ENCODE peak calls at places on chromosomes 1 and 21, in ten cellular contexts. J, B, U, L, W, X, M, Q, C and V are unnamed samples. For H3K4me1 and H3K27me3, the result is how much of the 10 kb centered on the place peaks cover.

GRCh38 chr1:21332691-21333449 is 42.6 kb upstream of the ECE1 start:
- DNase-seq in C (no peak), L (no peak), U (no peak), B (no peak), J (no peak), Q (no peak), W (no peak), M (no peak), X (no peak), V (no peak)

GRCh38 chr1:180343931-180344406 is 113.9 kb downstream of the LHX4 start:
- DNase-seq in M (no peak), W (no peak), Q (no peak), B (no peak), L (peak), J (no peak), C (peak), X (no peak), U (no peak), V (no peak)

GRCh38 chr21:32483293-32483595 is 70.7 kb downstream of the EVA1C start:
- DNase-seq in U (no peak), X (no peak), W (peak), M (no peak), Q (no peak), L (no peak), C (no peak), B (no peak), J (no peak), V (no peak)

GRCh38 chr1:24965571-24965930 is 35.5 kb upstream of the RUNX3 start:
- DNase-seq in X (no peak), B (no peak), U (no peak), W (no peak), L (no peak), C (no peak), Q (no peak), M (no peak), J (no peak), V (no peak)

GRCh38 chr1:55815745-55816455 is 600.7 kb upstream of the USP24 start:
- DNase-seq in L (no peak), C (no peak), W (no peak), U (no peak), M (no peak), Q (no peak), J (no peak), B (no peak), X (no peak), V (no peak)

GRCh38 chr1:219416598-219417238 is 196.2 kb downstream of the ZC3H11B start:
- DNase-seq in X (peak), W (no peak), U (peak), B (peak), C (peak), M (no peak), J (no peak), L (peak), Q (peak), V (no peak)

GRCh38 chr1:179591592-179592580 is at the start of gene TDRD5:
- DNase-seq in C (peak), J (no peak), X (no peak), U (no peak), W (peak), B (peak), L (no peak), Q (no peak), M (no peak), V (no peak)

GRCh38 chr1:10818262-10819197 is 22.1 kb upstream of the CASZ1 start:
- DNase-seq in B (no peak), L (no peak), C (peak), U (no peak), J (no peak), W (peak), Q (no peak), M (peak), X (no peak), V (no peak)

GRCh38 chr1:179143332-179143731 is 61.5 kb downstream of the TOR3A start:
- DNase-seq in U (no peak), W (no peak), M (no peak), L (no peak), X (no peak), J (no peak), B (no peak), Q (peak), C (no peak), V (no peak)

GRCh38 chr1:226209307-226210059 is 14.0 kb upstream of the MIXL1 start:
- DNase-seq in X (no peak), W (no peak), Q (no peak), L (no peak), J (no peak), C (no peak), B (no peak), M (no peak), U (no peak), V (no peak)

GRCh38 chr1:23126200-23126599 is 42.5 kb downstream of the LUZP1 start:
- DNase-seq in C (no peak), J (no peak), W (no peak), L (no peak), M (no peak), X (no peak), U (no peak), Q (no peak), B (no peak), V (no peak)
- H3K4me1 ChIP-seq in C (under half), J (half or more), W (under half), L (under half), M (half or more), X (under half), U (under half), Q (under half), B (under half), V (under half)

GRCh38 chr1:6445062-6445763 is 20.6 kb downstream of the ESPN start:
- DNase-seq in C (peak), X (no peak), J (no peak), B (peak), W (no peak), U (peak), Q (peak), L (no peak), M (peak), V (no peak)

GRCh38 chr1:6440198-6441126 is 15.9 kb downstream of the ESPN start:
- DNase-seq in W (peak), B (peak), Q (peak), U (peak), L (no peak), J (no peak), X (no peak), M (no peak), C (peak), V (peak)

GRCh38 chr1:6444377-6444776 is 19.8 kb downstream of the ESPN start:
- DNase-seq in C (no peak), W (no peak), X (no peak), U (no peak), J (no peak), M (no peak), B (no peak), Q (no peak), L (no peak), V (no peak)

GRCh38 chr1:6441586-6441985 is 17.0 kb downstream of the ESPN start:
- DNase-seq in L (no peak), Q (no peak), U (no peak), B (no peak), C (no peak), J (no peak), W (no peak), M (no peak), X (no peak), V (no peak)

GRCh38 chr1:6443339-6444115 is 19.0 kb downstream of the ESPN start:
- DNase-seq in Q (no peak), J (no peak), C (no peak), M (no peak), U (no peak), L (no peak), W (no peak), B (no peak), X (no peak), V (no peak)
- H3K27me3 ChIP-seq in Q (under half), J (under half), C (under half), M (half or more), U (under half), L (under half), W (half or more), B (under half), X (under half), V (under half)

GRCh38 chr1:58814251-58815068 is 30.6 kb upstream of the JUN start:
- DNase-seq in C (peak), X (peak), W (peak), L (peak), Q (no peak), J (no peak), U (no peak), M (peak), B (peak), V (no peak)
- H3K4me1 ChIP-seq in C (under half), X (under half), W (half or more), L (under half), Q (half or more), J (under half), U (under half), M (half or more), B (under half), V (under half)

GRCh38 chr1:18649713-18650370 is 19.2 kb downstream of the PAX7 start:
- DNase-seq in W (no peak), C (no peak), X (no peak), Q (no peak), M (no peak), U (no peak), B (peak), J (no peak), L (no peak), V (no peak)
- H3K27me3 ChIP-seq in W (half or more), C (under half), X (under half), Q (under half), M (half or more), U (under half), B (half or more), J (under half), L (under half), V (under half)

GRCh38 chr1:110339427-110340206 is 440 bp downstream of the RBM15 start:
- DNase-seq in U (peak), L (peak), J (peak), M (peak), C (peak), B (no peak), W (peak), Q (no peak), X (no peak), V (peak)
- H3K4me1 ChIP-seq in U (half or more), L (under half), J (half or more), M (half or more), C (under half), B (under half), W (half or more), Q (half or more), X (under half), V (under half)

DNA sequence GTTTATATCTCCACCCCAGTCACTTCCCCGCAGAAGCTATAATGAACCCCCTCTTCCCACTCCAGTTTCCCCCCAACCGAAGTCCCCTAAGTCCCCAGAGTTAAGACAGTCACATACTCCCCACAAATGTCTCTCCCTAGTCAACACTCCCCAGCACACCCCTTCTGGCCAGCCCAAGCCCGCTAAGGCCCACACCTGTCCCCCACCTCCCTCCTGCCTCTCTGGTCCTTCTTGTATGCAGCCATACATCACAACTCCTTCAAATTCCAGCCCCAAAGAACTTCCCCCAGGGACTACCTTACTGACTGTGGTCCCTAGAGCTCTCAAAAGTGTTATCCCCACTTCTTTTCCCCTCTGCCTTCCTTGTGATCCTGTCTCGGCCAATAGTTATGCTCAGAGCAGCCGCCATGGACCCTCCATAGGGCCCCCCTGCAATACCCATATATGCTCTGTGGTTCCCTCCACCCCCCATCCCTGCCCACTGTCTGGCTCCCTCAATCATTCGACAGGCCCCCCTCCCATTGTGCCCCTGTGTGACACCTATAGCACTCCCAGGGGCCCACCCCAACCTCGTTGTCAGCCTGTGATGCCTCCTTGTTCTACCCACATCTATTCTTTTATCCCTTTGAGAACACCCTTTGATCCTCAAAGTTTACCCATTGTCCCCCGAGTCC is 2.2 kb downstream of the NSUN4 start:
- DNase-seq in M (no peak), U (no peak), Q (no peak), W (no peak), X (no peak), L (no peak), J (no peak), B (no peak), C (no peak), V (no peak)
- H3K27me3 ChIP-seq in M (under half), U (under half), Q (under half), W (under half), X (under half), L (under half), J (under half), B (under half), C (under half), V (under half)

GRCh38 chr1:153610334-153611023 is 2.5 kb downstream of the S100A16 start:
- DNase-seq in L (no peak), C (no peak), W (no peak), B (no peak), Q (no peak), U (no peak), X (no peak), M (no peak), J (no peak), V (no peak)

GRCh38 chr1:153611024-153611352 is 1.9 kb downstream of the S100A16 start:
- DNase-seq in B (no peak), U (no peak), Q (no peak), C (no peak), W (no peak), X (no peak), M (no peak), J (no peak), L (no peak), V (no peak)

GRCh38 chr1:153612755-153613331 is at the start of gene S100A16:
- DNase-seq in L (peak), Q (no peak), J (peak), X (peak), B (peak), W (peak), U (no peak), M (peak), C (peak), V (no peak)

GRCh38 chr1:153612111-153612754 is 704 bp downstream of the S100A16 start:
- DNase-seq in Q (no peak), U (no peak), B (no peak), L (no peak), M (no peak), J (no peak), W (no peak), C (no peak), X (no peak), V (no peak)

DNA sequence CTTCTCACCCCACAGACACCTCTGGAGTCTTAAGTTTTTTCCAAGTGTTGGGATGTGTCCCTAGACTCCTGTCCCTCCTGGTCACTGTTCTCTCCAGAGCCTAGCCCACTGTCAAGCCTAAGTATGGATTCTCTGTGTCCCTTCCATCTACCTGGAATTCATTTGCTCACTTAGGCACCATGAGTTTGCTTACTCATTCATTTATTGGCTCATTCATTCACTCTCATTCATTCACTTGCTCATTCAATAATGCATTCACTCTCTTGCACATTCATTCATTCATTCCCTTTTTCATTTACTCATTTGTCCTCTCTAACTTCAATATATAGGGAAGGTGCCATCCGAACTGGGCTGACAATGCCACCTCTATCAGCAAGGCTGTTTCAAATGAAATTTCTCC is 1.6 kb downstream of the S100A16 start:
- DNase-seq in Q (no peak), W (no peak), M (no peak), J (no peak), L (no peak), C (no peak), U (no peak), X (no peak), B (no peak), V (no peak)
- H3K4me1 ChIP-seq in Q (under half), W (half or more), M (under half), J (half or more), L (under half), C (half or more), U (under half), X (under half), B (under half), V (under half)

DNA sequence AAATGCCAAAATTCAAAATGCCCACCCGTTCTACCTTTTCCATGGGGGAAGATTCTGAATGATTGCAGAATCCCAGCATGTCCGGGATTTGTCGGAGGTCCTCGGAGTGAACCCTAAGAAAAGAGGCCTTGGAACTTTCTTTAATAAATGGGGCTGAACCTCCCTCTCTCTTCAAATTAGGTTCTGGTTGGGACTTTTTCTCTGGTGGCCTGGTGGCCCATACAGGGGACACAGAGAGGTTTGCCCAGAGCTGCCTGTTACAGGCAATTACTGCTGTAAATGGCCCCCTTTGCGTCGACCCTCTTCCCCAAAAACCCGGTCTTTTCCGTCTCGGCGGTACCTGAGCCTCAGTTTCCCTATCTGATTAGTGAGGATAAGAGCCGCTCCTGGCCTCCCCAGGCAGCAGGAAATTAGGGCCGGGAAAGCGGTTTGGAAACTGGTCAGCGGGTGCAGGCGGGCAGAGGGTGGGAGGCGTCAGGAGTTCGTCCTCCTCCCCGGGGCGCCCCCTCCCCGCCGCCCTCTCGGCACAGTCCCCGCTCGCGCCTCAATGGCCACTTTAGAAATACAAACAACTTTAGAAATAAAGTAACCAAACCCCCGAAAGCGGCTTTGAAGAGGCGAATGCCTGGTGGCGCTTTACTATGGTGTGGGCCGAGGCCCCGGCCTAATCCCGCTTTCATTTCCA is 15.6 kb downstream of the PAX7 start:
- DNase-seq in L (no peak), U (no peak), W (no peak), J (no peak), B (no peak), C (no peak), X (no peak), Q (no peak), M (no peak), V (no peak)
- H3K27me3 ChIP-seq in L (under half), U (under half), W (half or more), J (under half), B (half or more), C (under half), X (under half), Q (under half), M (half or more), V (half or more)